ENCODE peak calls at places on chromosome 1, in five cellular contexts. P is stomach, F is Calu3, J is progenitor cell of endocrine pancreas, O is uterus. V is an unnamed sample.

GRCh38 chr1:228359613-228360532 is 46.8 kb downstream of the TRIM11 start:
- DNase-seq in F (no peak), O (no peak), J (no peak), P (no peak), V (no peak)

GRCh38 chr1:46036894-46037596 is 95.4 kb downstream of the PIK3R3 start:
- DNase-seq in P (peak), F (peak), J (peak), O (peak), V (peak)

GRCh38 chr1:39407889-39408640 is 83.4 kb upstream of the BMP8A start:
- DNase-seq in F (no peak), P (no peak), O (peak), J (no peak), V (no peak)

GRCh38 chr1:167616521-167616920 is 13.5 kb upstream of the RCSD1 start:
- DNase-seq in J (no peak), F (no peak), P (no peak), O (no peak), V (no peak)

GRCh38 chr1:214287884-214288283 is 6.9 kb downstream of the SMYD2 start:
- DNase-seq in F (no peak), J (no peak), P (no peak), O (no peak), V (no peak)

GRCh38 chr1:31831397-31832378 is 15.9 kb upstream of the SPOCD1 start:
- DNase-seq in O (no peak), P (no peak), F (no peak), J (no peak), V (no peak)

GRCh38 chr1:199489594-199489993 is 537.9 kb upstream of the NR5A2 start:
- DNase-seq in P (no peak), J (no peak), O (no peak), F (no peak), V (no peak)

GRCh38 chr1:160911441-160911840 is 26.5 kb upstream of the ITLN1 start:
- DNase-seq in F (peak), J (no peak), P (peak), O (no peak), V (no peak)

GRCh38 chr1:101239095-101240040 is 2.5 kb downstream of the S1PR1 start:
- DNase-seq in P (no peak), F (no peak), O (no peak), J (no peak), V (no peak)

GRCh38 chr1:93152835-93153234 is 27.4 kb downstream of the TMED5 start:
- DNase-seq in O (no peak), P (no peak), J (no peak), F (no peak), V (no peak)

DNA sequence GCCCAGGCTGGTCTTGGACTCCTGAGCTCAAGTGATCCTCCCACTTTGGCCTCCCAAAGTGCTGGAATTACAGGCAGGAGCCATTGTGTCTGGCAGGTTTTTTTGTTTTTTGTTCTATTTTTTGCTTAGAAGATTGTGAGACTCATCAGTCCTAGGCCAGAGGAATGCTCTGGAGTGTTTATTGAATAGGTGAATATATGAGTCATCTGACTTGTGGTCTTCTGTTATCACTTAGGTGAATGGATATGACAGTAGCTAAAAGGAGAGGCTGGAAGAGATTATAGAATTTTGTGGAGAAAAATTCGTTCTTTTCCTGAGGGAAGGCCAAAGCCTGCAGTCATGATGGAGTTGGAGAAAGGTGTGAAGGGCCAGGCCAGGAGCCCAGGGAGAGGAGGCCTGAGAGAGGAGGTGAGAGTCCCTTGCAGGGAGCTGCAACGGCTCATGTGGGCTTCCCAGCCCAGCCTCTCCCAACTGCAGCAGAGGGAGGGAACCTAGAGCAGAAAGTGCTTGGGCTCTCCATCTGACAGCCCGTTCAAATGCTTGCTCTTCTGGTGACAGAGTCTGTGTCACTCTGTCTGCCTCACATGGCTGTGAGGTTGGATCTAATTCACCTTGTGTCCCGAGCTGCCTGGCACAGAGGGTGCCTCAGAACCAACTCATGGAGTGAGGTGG is 31.6 kb upstream of the ACOT11 start:
- DNase-seq in F (no peak), P (no peak), O (no peak), J (no peak), V (no peak)
- TF ChIP-seq CTCF in F (no peak), P (no peak), O (no peak), J (no peak), V (no peak)

DNA sequence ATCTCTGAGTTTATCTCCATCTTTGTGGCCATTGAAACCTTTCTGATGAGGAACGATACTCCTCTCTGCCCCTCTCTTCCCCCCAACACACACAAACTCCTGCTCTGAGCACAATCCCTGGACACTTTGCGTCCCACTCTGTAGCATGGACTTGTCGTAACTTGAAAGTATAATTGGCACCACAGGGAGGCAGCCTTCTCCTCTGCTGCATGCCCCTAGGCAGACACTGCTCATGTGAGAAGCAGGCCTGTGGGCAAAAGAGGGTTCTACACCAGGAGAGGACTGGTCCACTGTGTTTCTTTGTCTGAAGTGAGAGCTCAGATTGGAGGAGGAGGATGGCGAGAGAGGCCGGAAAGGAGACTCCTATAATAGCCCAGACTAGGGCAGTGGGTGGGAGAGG is 3.8 kb upstream of the PARS2 start:
- DNase-seq in F (peak), O (no peak), J (no peak), P (peak), V (peak)
- TF ChIP-seq CTCF in F (no peak), O (no peak), J (no peak), P (no peak), V (no peak)

GRCh38 chr1:61165402-61165801 is 83.0 kb downstream of the NFIA start:
- DNase-seq in F (no peak), P (no peak), O (no peak), J (no peak), V (no peak)
- TF ChIP-seq CTCF in F (no peak), P (no peak), O (no peak), J (no peak), V (no peak)

GRCh38 chr1:20981903-20982695 is 194.6 kb downstream of the EIF4G3 start:
- DNase-seq in J (no peak), O (no peak), P (no peak), F (no peak), V (peak)
- TF ChIP-seq CTCF in J (peak), O (peak), P (no peak), F (no peak), V (no peak)